ENCODE peak calls at places on chromosomes 1 and 21, in four cellular contexts. One of them, this sample, is unnamed.

GRCh38 chr1:54721719-54722118 is 6.1 kb downstream of the TTC4 start:
- DNase-seq in right atrium auricular region: no peak
- DNase-seq in aorta: no peak
- DNase-seq in ovary: no peak
- DNase-seq in this sample: no peak

GRCh38 chr1:13812456-13813397 is 112.7 kb downstream of the PRDM2 start:
- DNase-seq in right atrium auricular region: no peak
- DNase-seq in aorta: no peak
- DNase-seq in ovary: no peak
- DNase-seq in this sample: no peak

GRCh38 chr1:226643701-226644540 is 95.2 kb downstream of the ITPKB start:
- DNase-seq in right atrium auricular region: no peak
- DNase-seq in aorta: peak
- DNase-seq in ovary: no peak
- DNase-seq in this sample: peak

GRCh38 chr21:35861656-35862055 is 198.7 kb downstream of the SETD4 start:
- DNase-seq in right atrium auricular region: no peak
- DNase-seq in aorta: no peak
- DNase-seq in ovary: no peak
- DNase-seq in this sample: no peak

GRCh38 chr1:227437495-227438008 is 119.3 kb upstream of the CDC42BPA start:
- DNase-seq in right atrium auricular region: no peak
- DNase-seq in aorta: no peak
- DNase-seq in ovary: no peak
- DNase-seq in this sample: no peak

GRCh38 chr1:226939439-226940028 is 560 bp upstream of the COQ8A start:
- DNase-seq in right atrium auricular region: no peak
- DNase-seq in aorta: peak
- DNase-seq in ovary: peak
- DNase-seq in this sample: peak

GRCh38 chr1:108560143-108560429 is 186 bp downstream of the EEIG2 start:
- DNase-seq in right atrium auricular region: no peak
- DNase-seq in aorta: no peak
- DNase-seq in ovary: no peak
- DNase-seq in this sample: no peak

GRCh38 chr1:21468597-21468996 is 28.7 kb downstream of the NBPF3 start:
- DNase-seq in right atrium auricular region: no peak
- DNase-seq in aorta: no peak
- DNase-seq in ovary: no peak
- DNase-seq in this sample: no peak

GRCh38 chr1:163163861-163164582 is 38.7 kb downstream of the RGS5 start:
- DNase-seq in right atrium auricular region: no peak
- DNase-seq in aorta: no peak
- DNase-seq in ovary: no peak
- DNase-seq in this sample: no peak

GRCh38 chr1:214570442-214570841 is 19.0 kb upstream of the PTPN14 start:
- DNase-seq in right atrium auricular region: no peak
- DNase-seq in aorta: no peak
- DNase-seq in ovary: no peak
- DNase-seq in this sample: no peak

GRCh38 chr1:41980872-41981653 is 62.3 kb upstream of the HIVEP3 start:
- DNase-seq in right atrium auricular region: no peak
- DNase-seq in aorta: no peak
- DNase-seq in ovary: no peak
- DNase-seq in this sample: no peak

GRCh38 chr1:99784143-99784542 is 17.7 kb upstream of the FRRS1 start:
- DNase-seq in right atrium auricular region: no peak
- DNase-seq in aorta: no peak
- DNase-seq in ovary: no peak
- DNase-seq in this sample: no peak

GRCh38 chr1:99782397-99782796 is 16.0 kb upstream of the FRRS1 start:
- DNase-seq in right atrium auricular region: no peak
- DNase-seq in aorta: no peak
- DNase-seq in ovary: no peak
- DNase-seq in this sample: no peak

GRCh38 chr1:99782920-99783319 is 16.5 kb upstream of the FRRS1 start:
- DNase-seq in right atrium auricular region: no peak
- DNase-seq in aorta: no peak
- DNase-seq in ovary: no peak
- DNase-seq in this sample: no peak

GRCh38 chr1:99786751-99787501 is 20.5 kb upstream of the FRRS1 start:
- DNase-seq in right atrium auricular region: no peak
- DNase-seq in aorta: no peak
- DNase-seq in ovary: no peak
- DNase-seq in this sample: no peak

DNA sequence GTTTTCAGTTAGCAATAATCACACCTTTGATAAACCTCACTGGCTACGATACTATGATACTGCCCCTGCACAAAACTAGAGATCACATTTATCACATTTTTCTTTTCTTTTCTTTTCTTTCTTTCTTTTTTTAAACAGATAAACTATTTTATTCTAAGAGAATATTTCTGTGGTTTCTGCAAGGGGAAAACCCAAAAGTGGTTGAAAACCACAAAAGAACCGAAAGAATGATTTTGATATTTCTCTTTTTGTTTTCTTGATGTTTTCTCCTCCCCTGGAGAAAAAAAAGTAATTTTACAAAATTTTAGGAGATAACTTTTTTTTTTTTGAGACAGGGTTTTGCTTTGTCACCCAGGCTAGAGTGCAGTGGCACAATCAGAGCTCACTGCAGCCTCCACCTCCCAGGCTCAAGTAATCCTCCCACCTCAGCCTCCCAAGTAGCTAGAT is 18.4 kb upstream of the FRRS1 start:
- DNase-seq in right atrium auricular region: no peak
- DNase-seq in aorta: no peak
- DNase-seq in ovary: no peak
- DNase-seq in this sample: no peak
- H3K4me3 ChIP-seq in right atrium auricular region: no peak
- H3K4me3 ChIP-seq in aorta: no peak
- H3K4me3 ChIP-seq in ovary: no peak
- H3K4me3 ChIP-seq in this sample: no peak

GRCh38 chr1:245154429-245155185 is at the start of gene KIF26B:
- DNase-seq in right atrium auricular region: peak
- DNase-seq in aorta: no peak
- DNase-seq in ovary: peak
- DNase-seq in this sample: no peak

GRCh38 chr1:245156736-245157505 is 2.1 kb downstream of the KIF26B start:
- DNase-seq in right atrium auricular region: no peak
- DNase-seq in aorta: no peak
- DNase-seq in ovary: no peak
- DNase-seq in this sample: no peak

GRCh38 chr1:245156041-245156735 is 1.4 kb downstream of the KIF26B start:
- DNase-seq in right atrium auricular region: peak
- DNase-seq in aorta: peak
- DNase-seq in ovary: peak
- DNase-seq in this sample: peak

GRCh38 chr1:245153645-245154428 is 948 bp upstream of the KIF26B start:
- DNase-seq in right atrium auricular region: peak
- DNase-seq in aorta: no peak
- DNase-seq in ovary: no peak
- DNase-seq in this sample: peak

DNA sequence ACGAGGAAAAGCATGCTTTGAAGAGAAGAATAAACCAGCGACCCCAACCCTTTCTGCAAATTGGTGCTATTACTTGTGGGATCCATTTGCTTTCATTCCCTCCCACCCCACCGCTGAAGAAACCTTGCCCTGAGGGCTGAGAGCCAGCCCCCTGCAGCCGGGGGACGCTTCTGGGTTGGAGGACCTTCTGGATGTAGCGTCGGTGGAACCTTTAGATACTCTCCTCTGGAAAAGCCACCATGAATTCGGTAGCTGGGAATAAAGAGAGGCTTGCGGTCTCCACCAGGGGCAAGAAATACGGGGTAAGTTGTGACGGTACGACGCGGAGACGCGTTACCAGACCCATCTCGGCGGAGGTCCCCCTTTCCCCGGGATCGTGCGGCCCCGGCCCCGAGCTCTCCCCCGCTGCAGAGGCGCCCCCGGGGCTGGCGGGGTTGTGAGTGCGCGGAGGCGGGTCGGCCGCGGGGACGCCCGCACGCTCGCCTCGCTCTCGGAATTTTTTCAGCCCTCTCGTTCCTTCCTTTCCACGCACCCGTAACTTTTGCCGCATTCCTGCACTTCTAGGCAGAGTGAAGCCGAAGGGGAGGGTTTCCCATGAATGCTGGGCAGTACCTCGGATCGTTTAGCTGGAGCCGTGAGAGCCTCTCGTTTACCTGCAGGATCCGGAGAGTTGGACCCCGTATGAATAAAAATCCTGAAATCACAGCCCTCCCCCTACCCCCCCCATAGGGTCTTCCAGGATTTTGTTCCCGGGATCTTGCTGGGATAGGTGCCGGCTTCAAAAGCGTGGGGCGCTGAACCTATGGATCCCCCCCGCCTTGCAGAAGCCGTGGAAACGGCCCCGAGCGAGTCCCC is 628 bp downstream of the KIF26B start:
- DNase-seq in right atrium auricular region: peak
- DNase-seq in aorta: no peak
- DNase-seq in ovary: no peak
- DNase-seq in this sample: no peak
- H3K4me3 ChIP-seq in right atrium auricular region: peak
- H3K4me3 ChIP-seq in aorta: peak
- H3K4me3 ChIP-seq in ovary: peak
- H3K4me3 ChIP-seq in this sample: peak

DNA sequence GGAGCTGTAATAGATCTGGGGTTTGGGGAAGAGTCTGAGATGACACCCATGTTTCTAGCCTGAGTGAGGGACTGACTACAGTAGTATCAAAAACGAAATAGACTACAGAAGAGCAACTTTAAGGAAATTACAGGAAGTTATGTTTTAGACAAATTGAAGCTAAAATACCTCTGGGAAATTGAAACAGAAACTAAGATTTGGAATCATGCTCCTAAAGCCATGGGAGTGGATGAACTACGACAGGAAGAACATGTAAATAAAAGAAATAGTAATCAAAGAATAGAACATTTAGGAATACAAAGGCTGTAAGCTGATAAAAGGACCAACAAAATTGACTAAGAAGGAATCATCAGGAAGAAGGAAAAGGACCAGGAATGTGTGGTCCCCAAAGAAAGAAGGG is 68.9 kb downstream of the KIAA0319L start:
- DNase-seq in right atrium auricular region: no peak
- DNase-seq in aorta: no peak
- DNase-seq in ovary: no peak
- DNase-seq in this sample: no peak
- H3K4me3 ChIP-seq in right atrium auricular region: no peak
- H3K4me3 ChIP-seq in aorta: no peak
- H3K4me3 ChIP-seq in ovary: no peak
- H3K4me3 ChIP-seq in this sample: no peak

GRCh38 chr1:34781071-34781843 is at the start of gene GJB3:
- DNase-seq in right atrium auricular region: no peak
- DNase-seq in aorta: no peak
- DNase-seq in ovary: no peak
- DNase-seq in this sample: no peak
- H3K4me3 ChIP-seq in right atrium auricular region: peak
- H3K4me3 ChIP-seq in aorta: peak
- H3K4me3 ChIP-seq in ovary: peak
- H3K4me3 ChIP-seq in this sample: peak

GRCh38 chr1:198680174-198680871 is 41.5 kb downstream of the PTPRC start:
- DNase-seq in right atrium auricular region: no peak
- DNase-seq in aorta: no peak
- DNase-seq in ovary: no peak
- DNase-seq in this sample: no peak

GRCh38 chr1:198681247-198681646 is 42.4 kb downstream of the PTPRC start:
- DNase-seq in right atrium auricular region: no peak
- DNase-seq in aorta: no peak
- DNase-seq in ovary: no peak
- DNase-seq in this sample: no peak

GRCh38 chr1:198683449-198683848 is 44.6 kb downstream of the PTPRC start:
- DNase-seq in right atrium auricular region: no peak
- DNase-seq in aorta: no peak
- DNase-seq in ovary: no peak
- DNase-seq in this sample: no peak

GRCh38 chr1:198679535-198680173 is 40.8 kb downstream of the PTPRC start:
- DNase-seq in right atrium auricular region: no peak
- DNase-seq in aorta: peak
- DNase-seq in ovary: no peak
- DNase-seq in this sample: peak

GRCh38 chr1:198681831-198682756 is 43.3 kb downstream of the PTPRC start:
- DNase-seq in right atrium auricular region: no peak
- DNase-seq in aorta: peak
- DNase-seq in ovary: no peak
- DNase-seq in this sample: peak
- H3K4me3 ChIP-seq in right atrium auricular region: no peak
- H3K4me3 ChIP-seq in aorta: no peak
- H3K4me3 ChIP-seq in ovary: no peak
- H3K4me3 ChIP-seq in this sample: no peak

GRCh38 chr1:78647238-78647637 is 2.4 kb upstream of the IFI44 start:
- DNase-seq in right atrium auricular region: no peak
- DNase-seq in aorta: no peak
- DNase-seq in ovary: no peak
- DNase-seq in this sample: no peak

GRCh38 chr1:78652019-78652560 is 2.5 kb downstream of the IFI44 start:
- DNase-seq in right atrium auricular region: no peak
- DNase-seq in aorta: peak
- DNase-seq in ovary: no peak
- DNase-seq in this sample: no peak

GRCh38 chr1:78651247-78651646 is 1.6 kb downstream of the IFI44 start:
- DNase-seq in right atrium auricular region: no peak
- DNase-seq in aorta: no peak
- DNase-seq in ovary: no peak
- DNase-seq in this sample: no peak

GRCh38 chr1:78650114-78650513 is 483 bp downstream of the IFI44 start:
- DNase-seq in right atrium auricular region: no peak
- DNase-seq in aorta: no peak
- DNase-seq in ovary: no peak
- DNase-seq in this sample: no peak

GRCh38 chr1:78649628-78650027 is at the start of gene IFI44:
- DNase-seq in right atrium auricular region: peak
- DNase-seq in aorta: peak
- DNase-seq in ovary: peak
- DNase-seq in this sample: peak
- H3K4me3 ChIP-seq in right atrium auricular region: peak
- H3K4me3 ChIP-seq in aorta: no peak
- H3K4me3 ChIP-seq in ovary: peak
- H3K4me3 ChIP-seq in this sample: peak

This sample was measured in lower lobe of right lung.